ENCODE peak calls at places on chromosome 16, in ten cellular contexts. O is left lung, S is A549, F is brain microvascular endothelial cell, C is IMR-90, W is mesendoderm, L is H7, J is dorsolateral prefrontal cortex, H is bronchial epithelial cell, Q is GM06990. V is an unnamed sample.
A peak's percentile ranks its signal among the peaks of the same experiment; 100 is the strongest.

GRCh38 chr16:70689970-70690905 is 4.4 kb upstream of the MTSS2 start:
- DNase-seq in O (no peak), S (no peak), F (no peak), C (no peak), W (no peak), L (no peak), J (no peak), H (no peak), Q (no peak), V (no peak)

GRCh38 chr16:89575247-89576172 is at the start of gene CPNE7:
- DNase-seq in O (no peak), S (peak; percentile 60), F (no peak), C (no peak), W (no peak), L (peak; percentile 94), J (no peak), H (no peak), Q (peak; percentile 51), V (no peak)

GRCh38 chr16:90008708-90009145 is 10.5 kb downstream of the DBNDD1 start:
- DNase-seq in O (no peak), S (no peak), F (no peak), C (peak; percentile 16), W (no peak), L (no peak), J (no peak), H (no peak), Q (peak; percentile 72), V (no peak)

GRCh38 chr16:4313563-4314531 is 2.0 kb upstream of the GLIS2 start:
- DNase-seq in O (peak; percentile 61), S (peak; percentile 97), F (no peak), C (no peak), W (peak; percentile 81), L (peak; percentile 96), J (no peak), H (no peak), Q (peak; percentile 64), V (peak; percentile 85)

GRCh38 chr16:69938981-69939820 is 11.9 kb upstream of the CLEC18A start:
- DNase-seq in O (no peak), S (no peak), F (no peak), C (no peak), W (peak; percentile 38), L (peak; percentile 73), J (no peak), H (no peak), Q (no peak), V (no peak)

GRCh38 chr16:65414284-65414984 is 292.6 kb upstream of the CDH11 start:
- DNase-seq in O (no peak), S (no peak), F (peak; percentile 84), C (peak; percentile 87), W (peak; percentile 4), L (no peak), J (no peak), H (peak; percentile 91), Q (no peak), V (no peak)

GRCh38 chr16:69818811-69819587 is 56.9 kb downstream of the WWP2 start:
- DNase-seq in O (no peak), S (no peak), F (no peak), C (no peak), W (peak; percentile 66), L (peak; percentile 72), J (no peak), H (no peak), Q (no peak), V (no peak)

GRCh38 chr16:31253642-31254045 is 6.1 kb upstream of the ITGAM start:
- DNase-seq in O (peak; percentile 79), S (peak; percentile 76), F (no peak), C (no peak), W (no peak), L (no peak), J (no peak), H (peak; percentile 7), Q (no peak), V (no peak)

GRCh38 chr16:82990155-82990554 is 363.4 kb downstream of the CDH13 start:
- DNase-seq in O (no peak), S (no peak), F (peak; percentile 50), C (peak; percentile 83), W (peak; percentile 5), L (no peak), J (no peak), H (peak; percentile 48), Q (no peak), V (no peak)

GRCh38 chr16:57192146-57192545 is 6.0 kb downstream of the RSPRY1 start:
- DNase-seq in O (no peak), S (no peak), F (peak; percentile 31), C (peak; percentile 50), W (no peak), L (no peak), J (no peak), H (no peak), Q (no peak), V (no peak)

GRCh38 chr16:84065536-84066132 is 23.0 kb upstream of the SLC38A8 start:
- DNase-seq in O (no peak), S (peak; percentile 39), F (peak; percentile 61), C (peak; percentile 62), W (peak; percentile 66), L (peak; percentile 74), J (peak; percentile 78), H (peak; percentile 61), Q (no peak), V (peak; percentile 40)

GRCh38 chr16:9846362-9847099 is 335.7 kb downstream of the GRIN2A start:
- DNase-seq in O (no peak), S (no peak), F (no peak), C (no peak), W (no peak), L (no peak), J (no peak), H (peak; percentile 61), Q (no peak), V (no peak)

GRCh38 chr16:67296422-67296821 is 17.1 kb downstream of the PLEKHG4 start:
- DNase-seq in O (no peak), S (no peak), F (peak; percentile 57), C (peak; percentile 92), W (no peak), L (no peak), J (no peak), H (no peak), Q (no peak), V (no peak)

GRCh38 chr16:23464196-23464595 is 11.2 kb upstream of the COG7 start:
- DNase-seq in O (no peak), S (no peak), F (no peak), C (no peak), W (no peak), L (no peak), J (peak; percentile 62), H (no peak), Q (no peak), V (no peak)

GRCh38 chr16:75064403-75065148 is 52.0 kb downstream of the LDHD start:
- DNase-seq in O (peak; percentile 59), S (no peak), F (no peak), C (peak; percentile 39), W (no peak), L (no peak), J (no peak), H (peak; percentile 86), Q (no peak), V (no peak)

GRCh38 chr16:52584354-52584840 is 37.5 kb upstream of the TOX3 start:
- DNase-seq in O (no peak), S (no peak), F (no peak), C (no peak), W (no peak), L (no peak), J (no peak), H (no peak), Q (no peak), V (no peak)

GRCh38 chr16:74503412-74503811 is 82.1 kb upstream of the CLEC18B start:
- DNase-seq in O (no peak), S (no peak), F (no peak), C (no peak), W (no peak), L (no peak), J (no peak), H (no peak), Q (no peak), V (no peak)

GRCh38 chr16:61296305-61296704 is 739.9 kb downstream of the CDH8 start:
- DNase-seq in O (no peak), S (no peak), F (no peak), C (no peak), W (no peak), L (no peak), J (no peak), H (no peak), Q (no peak), V (no peak)

GRCh38 chr16:11447272-11447671 is 102.0 kb downstream of the RMI2 start:
- DNase-seq in O (no peak), S (no peak), F (no peak), C (no peak), W (no peak), L (no peak), J (no peak), H (no peak), Q (no peak), V (no peak)
- H3K4me3 ChIP-seq in O (no peak overlapping the region), S (no peak overlapping the region), F (no peak overlapping the region), C (no peak overlapping the region), W (no peak overlapping the region), L (no peak overlapping the region), J (no peak overlapping the region), H (no peak overlapping the region), Q (no peak overlapping the region), V (no peak overlapping the region)

GRCh38 chr16:27202923-27203428 is 350 bp upstream of the KDM8 start:
- DNase-seq in O (no peak), S (no peak), F (no peak), C (no peak), W (no peak), L (no peak), J (no peak), H (no peak), Q (no peak), V (no peak)
- H3K4me3 ChIP-seq in O (peak overlapping the region; percentile 47), S (peak overlapping the region; percentile 53), F (peak overlapping the region; percentile 90), C (peak overlapping the region; percentile 68), W (peak overlapping the region; percentile 35), L (peak overlapping the region; percentile 87), J (peak overlapping the region; percentile 93), H (peak overlapping the region; percentile 94), Q (peak overlapping the region; percentile 85), V (peak overlapping the region; percentile 74)

DNA sequence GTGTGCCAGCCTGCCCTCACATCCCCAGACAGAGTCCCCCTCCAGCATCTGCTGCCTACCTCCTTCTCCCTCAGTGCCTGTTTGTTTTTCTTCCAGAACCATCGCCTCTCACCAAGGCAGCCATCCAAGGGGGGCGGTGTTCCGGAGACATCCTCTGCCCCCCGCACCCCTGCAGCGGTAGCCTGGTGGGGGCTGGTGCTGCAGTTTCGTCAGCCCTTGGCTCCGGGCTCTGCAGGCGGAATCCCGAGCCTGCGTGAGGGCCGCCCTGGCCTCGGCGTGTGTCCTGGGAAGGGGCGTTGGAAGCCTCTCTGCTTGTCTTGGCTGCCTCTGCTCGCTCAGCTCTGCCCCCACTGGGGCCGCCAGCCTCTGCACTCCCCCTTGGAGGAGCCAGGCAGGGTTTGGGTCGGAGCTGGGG is 126.0 kb upstream of the CIBAR2 start:
- DNase-seq in O (peak; percentile 66), S (no peak), F (peak; percentile 68), C (peak; percentile 95), W (peak; percentile 83), L (peak; percentile 94), J (peak; percentile 52), H (no peak), Q (no peak), V (peak; percentile 76)
- H3K4me3 ChIP-seq in O (no peak overlapping the region), S (no peak overlapping the region), F (no peak overlapping the region), C (no peak overlapping the region), W (no peak overlapping the region), L (no peak overlapping the region), J (no peak overlapping the region), H (no peak overlapping the region), Q (no peak overlapping the region), V (no peak overlapping the region)

DNA sequence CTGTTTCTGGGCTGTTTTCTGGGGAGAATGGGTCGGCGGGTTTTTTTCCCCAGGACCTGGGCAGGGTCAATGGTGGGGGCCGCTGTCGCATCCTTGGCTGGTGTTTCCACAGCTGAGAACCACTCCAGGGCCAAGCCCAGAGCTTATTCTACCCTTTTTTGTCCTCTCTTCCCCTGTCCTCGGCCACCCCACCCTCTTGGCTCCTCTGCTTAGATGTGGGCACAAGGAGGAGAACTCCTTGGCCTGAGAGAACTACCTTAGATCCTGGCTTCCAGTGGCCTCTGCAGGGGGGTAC is 4.0 kb downstream of the NOD2 start:
- DNase-seq in O (no peak), S (no peak), F (no peak), C (no peak), W (no peak), L (no peak), J (no peak), H (no peak), Q (no peak), V (no peak)
- H3K4me3 ChIP-seq in O (peak overlapping the region; percentile 38), S (no peak overlapping the region), F (no peak overlapping the region), C (no peak overlapping the region), W (no peak overlapping the region), L (no peak overlapping the region), J (peak overlapping the region; percentile 37), H (no peak overlapping the region), Q (peak overlapping the region; percentile 60), V (peak overlapping the region; percentile 48)

V was measured in upper lobe of right lung.